ENCODE peak calls at places on chromosomes 6 and 20, in five cellular contexts. One of them, this sample, is unnamed.
A peak's percentile ranks its signal among the peaks of the same experiment; 100 is the strongest.

GRCh38 chr6:6678185-6678671 is 89.7 kb downstream of the LY86 start:
- DNase-seq in KG1: no peak
- DNase-seq in PC-3: peak; percentile 70
- DNase-seq in CD8-positive, alpha-beta T cell: no peak
- DNase-seq in right atrium auricular region: no peak
- DNase-seq in this sample: peak; percentile 51

GRCh38 chr6:52663120-52663934 is 7.6 kb upstream of the TMEM14A start:
- DNase-seq in KG1: peak; percentile 78
- DNase-seq in PC-3: peak; percentile 77
- DNase-seq in CD8-positive, alpha-beta T cell: peak; percentile 43
- DNase-seq in right atrium auricular region: no peak
- DNase-seq in this sample: peak; percentile 79

GRCh38 chr6:162099685-162100084 is 627.9 kb downstream of the PRKN start:
- DNase-seq in KG1: no peak
- DNase-seq in PC-3: peak; percentile 55
- DNase-seq in CD8-positive, alpha-beta T cell: no peak
- DNase-seq in right atrium auricular region: no peak
- DNase-seq in this sample: peak; percentile 90

GRCh38 chr20:42553374-42553773 is 636.3 kb downstream of the PTPRT start:
- DNase-seq in KG1: no peak
- DNase-seq in PC-3: no peak
- DNase-seq in CD8-positive, alpha-beta T cell: no peak
- DNase-seq in right atrium auricular region: no peak
- DNase-seq in this sample: no peak

GRCh38 chr6:44593539-44593944 is 206.0 kb downstream of the CDC5L start:
- DNase-seq in KG1: peak; percentile 48
- DNase-seq in PC-3: peak; percentile 74
- DNase-seq in CD8-positive, alpha-beta T cell: peak; percentile 57
- DNase-seq in right atrium auricular region: peak; percentile 59
- DNase-seq in this sample: peak; percentile 68

GRCh38 chr6:132971676-132972075 is 157.3 kb downstream of the RPS12 start:
- DNase-seq in KG1: no peak
- DNase-seq in PC-3: peak; percentile 72
- DNase-seq in CD8-positive, alpha-beta T cell: no peak
- DNase-seq in right atrium auricular region: no peak
- DNase-seq in this sample: no peak

GRCh38 chr20:5135363-5136012 is 8.7 kb downstream of the CDS2 start:
- DNase-seq in KG1: no peak
- DNase-seq in PC-3: no peak
- DNase-seq in CD8-positive, alpha-beta T cell: no peak
- DNase-seq in right atrium auricular region: no peak
- DNase-seq in this sample: no peak

GRCh38 chr6:147738516-147739187 is 230.2 kb downstream of the SAMD5 start:
- DNase-seq in KG1: no peak
- DNase-seq in PC-3: no peak
- DNase-seq in CD8-positive, alpha-beta T cell: no peak
- DNase-seq in right atrium auricular region: no peak
- DNase-seq in this sample: peak; percentile 21

GRCh38 chr6:2918936-2919335 is 15.8 kb upstream of the SERPINB9 start:
- DNase-seq in KG1: no peak
- DNase-seq in PC-3: no peak
- DNase-seq in CD8-positive, alpha-beta T cell: no peak
- DNase-seq in right atrium auricular region: peak; percentile 56
- DNase-seq in this sample: no peak

GRCh38 chr20:58623579-58624473 is 27.3 kb upstream of the STX16 start:
- DNase-seq in KG1: no peak
- DNase-seq in PC-3: peak; percentile 99
- DNase-seq in CD8-positive, alpha-beta T cell: no peak
- DNase-seq in right atrium auricular region: peak; percentile 74
- DNase-seq in this sample: peak; percentile 94

GRCh38 chr6:33742837-33743236 is 3.9 kb downstream of the IP6K3 start:
- DNase-seq in KG1: no peak
- DNase-seq in PC-3: no peak
- DNase-seq in CD8-positive, alpha-beta T cell: no peak
- DNase-seq in right atrium auricular region: no peak
- DNase-seq in this sample: no peak

GRCh38 chr6:97160280-97160679 is 122.7 kb downstream of the MMS22L start:
- DNase-seq in KG1: no peak
- DNase-seq in PC-3: no peak
- DNase-seq in CD8-positive, alpha-beta T cell: no peak
- DNase-seq in right atrium auricular region: no peak
- DNase-seq in this sample: peak; percentile 13

GRCh38 chr6:63372951-63373533 is 53.3 kb upstream of the LGSN start:
- DNase-seq in KG1: no peak
- DNase-seq in PC-3: peak; percentile 26
- DNase-seq in CD8-positive, alpha-beta T cell: no peak
- DNase-seq in right atrium auricular region: no peak
- DNase-seq in this sample: no peak

GRCh38 chr6:33632603-33633039 is 11.5 kb downstream of the ITPR3 start:
- DNase-seq in KG1: no peak
- DNase-seq in PC-3: peak; percentile 64
- DNase-seq in CD8-positive, alpha-beta T cell: peak; percentile 65
- DNase-seq in right atrium auricular region: no peak
- DNase-seq in this sample: peak; percentile 67

GRCh38 chr6:28565823-28566526 is 40.3 kb downstream of the GPX5 start:
- DNase-seq in KG1: no peak
- DNase-seq in PC-3: no peak
- DNase-seq in CD8-positive, alpha-beta T cell: no peak
- DNase-seq in right atrium auricular region: no peak
- DNase-seq in this sample: no peak

GRCh38 chr6:84280030-84280429 is 52.6 kb upstream of the CEP162 start:
- DNase-seq in KG1: no peak
- DNase-seq in PC-3: peak; percentile 15
- DNase-seq in CD8-positive, alpha-beta T cell: no peak
- DNase-seq in right atrium auricular region: no peak
- DNase-seq in this sample: peak; percentile 66

GRCh38 chr20:41380551-41381262 is 14.1 kb upstream of the EMILIN3 start:
- DNase-seq in KG1: no peak
- DNase-seq in PC-3: no peak
- DNase-seq in CD8-positive, alpha-beta T cell: no peak
- DNase-seq in right atrium auricular region: no peak
- DNase-seq in this sample: no peak

GRCh38 chr20:11890331-11891080 is 27.2 kb upstream of the BTBD3 start:
- DNase-seq in KG1: peak; percentile 84
- DNase-seq in PC-3: peak; percentile 97
- DNase-seq in CD8-positive, alpha-beta T cell: peak; percentile 17
- DNase-seq in right atrium auricular region: peak; percentile 82
- DNase-seq in this sample: peak; percentile 84

GRCh38 chr6:7172605-7173185 is 64.9 kb downstream of the RREB1 start:
- DNase-seq in KG1: no peak
- DNase-seq in PC-3: no peak
- DNase-seq in CD8-positive, alpha-beta T cell: no peak
- DNase-seq in right atrium auricular region: no peak
- DNase-seq in this sample: no peak

GRCh38 chr6:72699142-72699541 is 77.3 kb downstream of the KCNQ5 start:
- DNase-seq in KG1: no peak
- DNase-seq in PC-3: peak; percentile 3
- DNase-seq in CD8-positive, alpha-beta T cell: no peak
- DNase-seq in right atrium auricular region: no peak
- DNase-seq in this sample: no peak

GRCh38 chr6:148464319-148465010 is 121.8 kb downstream of the SASH1 start:
- DNase-seq in KG1: peak; percentile 48
- DNase-seq in PC-3: peak; percentile 79
- DNase-seq in CD8-positive, alpha-beta T cell: no peak
- DNase-seq in right atrium auricular region: peak; percentile 85
- DNase-seq in this sample: peak; percentile 73